ENCODE peak calls at places on chromosome 19, in five cellular contexts. One of them, this sample, is unnamed.

GRCh38 chr19:55493650-55494171 is 5.5 kb downstream of the SSC5D start:
- DNase-seq in retinal pigment epithelial cell: no peak
- DNase-seq in neuronal stem cell: no peak
- DNase-seq in posterior vena cava: no peak
- DNase-seq in ELR: peak
- DNase-seq in this sample: no peak

GRCh38 chr19:19259741-19260140 is 13.4 kb downstream of the TM6SF2 start:
- DNase-seq in retinal pigment epithelial cell: no peak
- DNase-seq in neuronal stem cell: no peak
- DNase-seq in posterior vena cava: no peak
- DNase-seq in ELR: peak
- DNase-seq in this sample: peak

GRCh38 chr19:4304509-4305252 is at the start of gene FSD1:
- DNase-seq in retinal pigment epithelial cell: no peak
- DNase-seq in neuronal stem cell: peak
- DNase-seq in posterior vena cava: no peak
- DNase-seq in ELR: peak
- DNase-seq in this sample: peak

GRCh38 chr19:37980419-37980975 is 73.5 kb downstream of the SIPA1L3 start:
- DNase-seq in retinal pigment epithelial cell: no peak
- DNase-seq in neuronal stem cell: no peak
- DNase-seq in posterior vena cava: peak
- DNase-seq in ELR: no peak
- DNase-seq in this sample: no peak

GRCh38 chr19:939922-940321 is 14.1 kb downstream of the ARID3A start:
- DNase-seq in retinal pigment epithelial cell: no peak
- DNase-seq in neuronal stem cell: no peak
- DNase-seq in posterior vena cava: no peak
- DNase-seq in ELR: no peak
- DNase-seq in this sample: no peak

GRCh38 chr19:10402441-10403038 is 802 bp downstream of the CDC37 start:
- DNase-seq in retinal pigment epithelial cell: no peak
- DNase-seq in neuronal stem cell: no peak
- DNase-seq in posterior vena cava: no peak
- DNase-seq in ELR: peak
- DNase-seq in this sample: no peak

GRCh38 chr19:38713227-38713649 is 31.0 kb downstream of the CAPN12 start:
- DNase-seq in retinal pigment epithelial cell: no peak
- DNase-seq in neuronal stem cell: no peak
- DNase-seq in posterior vena cava: peak
- DNase-seq in ELR: no peak
- DNase-seq in this sample: no peak

GRCh38 chr19:33368074-33368864 is 5.2 kb upstream of the CEBPG start:
- DNase-seq in retinal pigment epithelial cell: no peak
- DNase-seq in neuronal stem cell: no peak
- DNase-seq in posterior vena cava: no peak
- DNase-seq in ELR: peak
- DNase-seq in this sample: no peak

GRCh38 chr19:56639217-56639616 is 3.7 kb upstream of the SMIM17 start:
- DNase-seq in retinal pigment epithelial cell: no peak
- DNase-seq in neuronal stem cell: peak
- DNase-seq in posterior vena cava: no peak
- DNase-seq in ELR: peak
- DNase-seq in this sample: no peak

GRCh38 chr19:30552593-30552992 is 180.4 kb downstream of the ZNF536 start:
- DNase-seq in retinal pigment epithelial cell: no peak
- DNase-seq in neuronal stem cell: no peak
- DNase-seq in posterior vena cava: no peak
- DNase-seq in ELR: no peak
- DNase-seq in this sample: no peak

GRCh38 chr19:54399189-54399588 is 16.1 kb upstream of the TTYH1 start:
- DNase-seq in retinal pigment epithelial cell: no peak
- DNase-seq in neuronal stem cell: no peak
- DNase-seq in posterior vena cava: no peak
- DNase-seq in ELR: no peak
- DNase-seq in this sample: no peak

GRCh38 chr19:17775991-17776803 is 18.7 kb upstream of the B3GNT3 start:
- DNase-seq in retinal pigment epithelial cell: no peak
- DNase-seq in neuronal stem cell: no peak
- DNase-seq in posterior vena cava: no peak
- DNase-seq in ELR: no peak
- DNase-seq in this sample: no peak

GRCh38 chr19:16018801-16019551 is 57.3 kb upstream of the TPM4 start:
- DNase-seq in retinal pigment epithelial cell: no peak
- DNase-seq in neuronal stem cell: no peak
- DNase-seq in posterior vena cava: peak
- DNase-seq in ELR: no peak
- DNase-seq in this sample: no peak

GRCh38 chr19:50204811-50205675 is 1.6 kb downstream of the MYH14 start:
- DNase-seq in retinal pigment epithelial cell: no peak
- DNase-seq in neuronal stem cell: peak
- DNase-seq in posterior vena cava: no peak
- DNase-seq in ELR: no peak
- DNase-seq in this sample: no peak

GRCh38 chr19:3693030-3693925 is 7.0 kb downstream of the PIP5K1C start:
- DNase-seq in retinal pigment epithelial cell: peak
- DNase-seq in neuronal stem cell: no peak
- DNase-seq in posterior vena cava: no peak
- DNase-seq in ELR: no peak
- DNase-seq in this sample: no peak

GRCh38 chr19:14450168-14450874 is 17.2 kb downstream of the PKN1 start:
- DNase-seq in retinal pigment epithelial cell: no peak
- DNase-seq in neuronal stem cell: no peak
- DNase-seq in posterior vena cava: peak
- DNase-seq in ELR: peak
- DNase-seq in this sample: no peak